ENCODE peak calls at places on chromosomes 13 and 19, in ten cellular contexts. I, U, D, K, Y, X, N, B, R and Q are unnamed samples.

GRCh38 chr13:99553033-99553432 is 51.8 kb downstream of the TM9SF2 start:
- DNase-seq in U (no peak), K (no peak), D (no peak), R (no peak), N (no peak), Y (no peak), B (no peak), X (no peak), I (no peak), Q (no peak)

GRCh38 chr13:41296879-41297646 is 14.0 kb upstream of the NAA16 start:
- DNase-seq in Y (no peak), I (no peak), U (no peak), X (no peak), B (no peak), N (no peak), K (no peak), R (no peak), D (no peak), Q (no peak)

GRCh38 chr13:40130871-40131636 is 475.6 kb downstream of the COG6 start:
- DNase-seq in B (no peak), Y (no peak), K (no peak), I (no peak), X (no peak), D (peak; percentile 9), N (no peak), R (no peak), U (no peak), Q (no peak)

GRCh38 chr19:22622901-22623840 is 11.0 kb upstream of the ZNF492 start:
- DNase-seq in R (no peak), D (no peak), U (no peak), X (no peak), N (no peak), I (no peak), Y (no peak), B (no peak), K (no peak), Q (no peak)

GRCh38 chr13:25112856-25113255 is 16.9 kb downstream of the PABPC3 start:
- DNase-seq in K (no peak), Y (no peak), X (no peak), U (no peak), I (no peak), B (no peak), R (no peak), D (no peak), N (no peak), Q (no peak)

GRCh38 chr19:33419763-33420080 is 46.2 kb downstream of the CEBPG start:
- DNase-seq in N (no peak), I (no peak), X (no peak), Y (no peak), D (no peak), B (no peak), K (no peak), U (no peak), R (no peak), Q (no peak)

GRCh38 chr19:34651747-34652146 is 25.2 kb downstream of the SCGB2B2 start:
- DNase-seq in X (no peak), Y (no peak), D (no peak), B (no peak), U (no peak), R (no peak), N (no peak), K (no peak), I (no peak), Q (no peak)

GRCh38 chr13:52969373-52969772 is 59.2 kb upstream of the OLFM4 start:
- DNase-seq in N (no peak), K (no peak), Y (no peak), I (no peak), R (no peak), X (no peak), D (no peak), B (no peak), U (no peak), Q (no peak)

GRCh38 chr13:66559093-66559492 is 671.0 kb downstream of the PCDH9 start:
- DNase-seq in N (no peak), R (no peak), X (no peak), D (no peak), I (no peak), B (no peak), K (no peak), Y (no peak), U (no peak), Q (no peak)

GRCh38 chr19:28292822-28293500 is 920.0 kb downstream of the UQCRFS1 start:
- DNase-seq in D (no peak), Y (no peak), B (no peak), I (no peak), X (no peak), U (no peak), N (no peak), R (no peak), K (no peak), Q (no peak)

GRCh38 chr13:50131998-50132936 is 117.0 kb downstream of the KCNRG start:
- DNase-seq in X (no peak), B (no peak), R (no peak), D (no peak), N (no peak), I (no peak), K (peak; percentile 10), U (no peak), Y (peak; percentile 38), Q (no peak)

GRCh38 chr13:40190656-40191100 is 475.8 kb downstream of the FOXO1 start:
- DNase-seq in X (peak; percentile 82), U (no peak), D (peak; percentile 57), I (peak; percentile 56), N (no peak), Y (peak; percentile 57), R (no peak), B (peak; percentile 55), K (peak; percentile 55), Q (no peak)

GRCh38 chr13:74135306-74136088 is 1.3 kb upstream of the KLF12 start:
- DNase-seq in Y (peak; percentile 60), D (peak; percentile 74), I (peak; percentile 62), N (peak; percentile 3), R (peak; percentile 67), K (peak; percentile 45), X (no peak), B (peak; percentile 36), U (peak; percentile 64), Q (peak; percentile 86)

GRCh38 chr19:23033721-23034120 is 30.7 kb upstream of the ZNF728 start:
- DNase-seq in X (no peak), R (no peak), U (no peak), B (no peak), I (no peak), D (no peak), N (no peak), Y (no peak), K (no peak), Q (no peak)

GRCh38 chr19:45152504-45153338 is 8.1 kb downstream of the NKPD1 start:
- DNase-seq in D (peak; percentile 36), U (no peak), N (no peak), K (peak; percentile 22), X (no peak), R (no peak), B (no peak), I (peak; percentile 26), Y (peak; percentile 42), Q (no peak)

GRCh38 chr19:3555653-3556422 is 1.5 kb downstream of the MFSD12 start:
- DNase-seq in I (no peak), N (no peak), U (no peak), Y (no peak), R (no peak), X (no peak), D (no peak), B (no peak), K (no peak), Q (no peak)

GRCh38 chr13:111973186-111974064 is 93.5 kb upstream of the SOX1 start:
- DNase-seq in B (no peak), I (no peak), D (no peak), N (no peak), R (no peak), K (no peak), X (no peak), Y (no peak), U (no peak), Q (no peak)

GRCh38 chr19:35901854-35902661 is at the start of gene HCST:
- DNase-seq in N (no peak), R (no peak), B (no peak), Y (peak; percentile 21), U (no peak), X (no peak), K (peak; percentile 46), I (peak; percentile 38), D (peak; percentile 93), Q (peak; percentile 42)

GRCh38 chr13:76828316-76828741 is 57.9 kb downstream of the KCTD12 start:
- DNase-seq in Y (no peak), N (no peak), B (no peak), U (no peak), K (no peak), X (no peak), R (no peak), I (no peak), D (peak; percentile 23), Q (no peak)

GRCh38 chr13:106129273-106129672 is 406.2 kb downstream of the EFNB2 start:
- DNase-seq in R (peak; percentile 24), I (no peak), N (no peak), B (no peak), K (no peak), D (no peak), X (no peak), U (no peak), Y (no peak), Q (no peak)

GRCh38 chr13:33992891-33993336 is 175.0 kb downstream of the RFC3 start:
- DNase-seq in X (no peak), I (no peak), B (no peak), N (no peak), Y (no peak), R (peak; percentile 23), U (peak; percentile 16), K (no peak), D (no peak), Q (no peak)

GRCh38 chr19:34507414-34508067 is 26.0 kb downstream of the WTIP start:
- DNase-seq in K (no peak), N (no peak), B (no peak), D (no peak), I (no peak), R (no peak), U (no peak), X (no peak), Y (no peak), Q (no peak)

GRCh38 chr19:46288896-46289588 is 7.8 kb upstream of the HIF3A start:
- DNase-seq in U (no peak), B (no peak), N (no peak), K (no peak), R (no peak), D (peak; percentile 74), Y (no peak), I (no peak), X (no peak), Q (no peak)

GRCh38 chr13:102402292-102402691 is 444 bp upstream of the FGF14 start:
- DNase-seq in U (no peak), K (no peak), I (peak; percentile 17), B (no peak), Y (peak; percentile 28), X (peak; percentile 74), R (no peak), N (no peak), D (no peak), Q (peak; percentile 62)

GRCh38 chr19:2042485-2043268 is 8.4 kb downstream of the MKNK2 start:
- DNase-seq in U (no peak), N (no peak), D (no peak), X (no peak), Y (no peak), I (no peak), K (no peak), B (peak; percentile 43), R (no peak), Q (no peak)

GRCh38 chr13:22144806-22145205 is 473.9 kb downstream of the FGF9 start:
- DNase-seq in B (no peak), N (no peak), I (no peak), R (no peak), U (no peak), Y (no peak), D (no peak), K (no peak), X (no peak), Q (no peak)

GRCh38 chr19:33157906-33158305 is 26.0 kb downstream of the WDR88 start:
- DNase-seq in R (no peak), I (no peak), K (no peak), D (no peak), N (no peak), X (no peak), Y (no peak), B (no peak), U (no peak), Q (no peak)

GRCh38 chr19:32234663-32235217 is 110.7 kb upstream of the ZNF507 start:
- DNase-seq in X (no peak), N (no peak), U (no peak), I (no peak), B (no peak), Y (no peak), D (no peak), K (no peak), R (no peak), Q (no peak)